ENCODE peak calls at places on chromosome 1, in ten cellular contexts. One of them, this sample, is unnamed.

GRCh38 chr1:53982034-53982761 is 35.8 kb downstream of the LDLRAD1 start:
- DNase-seq in pancreas: peak; percentile 30
- DNase-seq in stomach: no peak
- DNase-seq in ovary: peak; percentile 68
- DNase-seq in Right ventricle myocardium superior: peak; percentile 52
- DNase-seq in EH: peak; percentile 77
- DNase-seq in cardiac muscle cell: peak; percentile 66
- DNase-seq in Ammon's horn: peak; percentile 50
- DNase-seq in progenitor cell of endocrine pancreas: no peak
- DNase-seq in HS-5: no peak
- DNase-seq in this sample: peak; percentile 68

GRCh38 chr1:54549181-54549924 is 1.3 kb downstream of the ACOT11 start:
- DNase-seq in pancreas: no peak
- DNase-seq in progenitor cell of endocrine pancreas: no peak
- DNase-seq in HS-5: no peak
- DNase-seq in Ammon's horn: peak; percentile 19
- DNase-seq in Right ventricle myocardium superior: peak; percentile 64
- DNase-seq in EH: no peak
- DNase-seq in cardiac muscle cell: no peak
- DNase-seq in stomach: no peak
- DNase-seq in ovary: no peak
- DNase-seq in this sample: peak; percentile 39

GRCh38 chr1:151985768-151986167 is 7.9 kb downstream of the S100A10 start:
- DNase-seq in HS-5: no peak
- DNase-seq in stomach: no peak
- DNase-seq in Right ventricle myocardium superior: no peak
- DNase-seq in progenitor cell of endocrine pancreas: no peak
- DNase-seq in ovary: no peak
- DNase-seq in Ammon's horn: no peak
- DNase-seq in cardiac muscle cell: no peak
- DNase-seq in pancreas: no peak
- DNase-seq in EH: no peak
- DNase-seq in this sample: no peak

GRCh38 chr1:20711285-20712209 is 6.3 kb downstream of the KIF17 start:
- DNase-seq in HS-5: no peak
- DNase-seq in progenitor cell of endocrine pancreas: no peak
- DNase-seq in Right ventricle myocardium superior: no peak
- DNase-seq in pancreas: no peak
- DNase-seq in cardiac muscle cell: no peak
- DNase-seq in Ammon's horn: peak; percentile 58
- DNase-seq in ovary: no peak
- DNase-seq in EH: no peak
- DNase-seq in stomach: no peak
- DNase-seq in this sample: peak; percentile 33

GRCh38 chr1:156151093-156151688 is 2.2 kb upstream of the SEMA4A start:
- DNase-seq in EH: peak; percentile 85
- DNase-seq in Right ventricle myocardium superior: no peak
- DNase-seq in HS-5: no peak
- DNase-seq in ovary: no peak
- DNase-seq in stomach: no peak
- DNase-seq in Ammon's horn: no peak
- DNase-seq in pancreas: no peak
- DNase-seq in progenitor cell of endocrine pancreas: no peak
- DNase-seq in cardiac muscle cell: no peak
- DNase-seq in this sample: no peak

GRCh38 chr1:6803357-6803756 is 18.1 kb downstream of the CAMTA1 start:
- DNase-seq in progenitor cell of endocrine pancreas: no peak
- DNase-seq in pancreas: no peak
- DNase-seq in Right ventricle myocardium superior: no peak
- DNase-seq in cardiac muscle cell: no peak
- DNase-seq in stomach: no peak
- DNase-seq in Ammon's horn: no peak
- DNase-seq in EH: peak; percentile 41
- DNase-seq in ovary: no peak
- DNase-seq in HS-5: no peak
- DNase-seq in this sample: no peak

GRCh38 chr1:226987179-226987536 is 47.1 kb downstream of the COQ8A start:
- DNase-seq in stomach: no peak
- DNase-seq in HS-5: no peak
- DNase-seq in progenitor cell of endocrine pancreas: no peak
- DNase-seq in Ammon's horn: no peak
- DNase-seq in Right ventricle myocardium superior: peak; percentile 45
- DNase-seq in pancreas: no peak
- DNase-seq in cardiac muscle cell: no peak
- DNase-seq in EH: no peak
- DNase-seq in ovary: no peak
- DNase-seq in this sample: peak; percentile 46

GRCh38 chr1:209652873-209653401 is 712 bp upstream of the LAMB3 start:
- DNase-seq in cardiac muscle cell: peak; percentile 78
- DNase-seq in ovary: peak; percentile 71
- DNase-seq in Ammon's horn: peak; percentile 93
- DNase-seq in HS-5: no peak
- DNase-seq in pancreas: peak; percentile 97
- DNase-seq in stomach: peak; percentile 99
- DNase-seq in progenitor cell of endocrine pancreas: peak; percentile 23
- DNase-seq in EH: peak; percentile 73
- DNase-seq in Right ventricle myocardium superior: peak; percentile 82
- DNase-seq in this sample: peak; percentile 84

GRCh38 chr1:62724430-62724829 is 36.2 kb upstream of the DOCK7 start:
- DNase-seq in pancreas: no peak
- DNase-seq in ovary: no peak
- DNase-seq in cardiac muscle cell: no peak
- DNase-seq in progenitor cell of endocrine pancreas: no peak
- DNase-seq in Ammon's horn: no peak
- DNase-seq in HS-5: no peak
- DNase-seq in stomach: no peak
- DNase-seq in EH: no peak
- DNase-seq in Right ventricle myocardium superior: no peak
- DNase-seq in this sample: no peak

GRCh38 chr1:14340244-14340800 is 258.2 kb upstream of the KAZN start:
- DNase-seq in progenitor cell of endocrine pancreas: no peak
- DNase-seq in EH: no peak
- DNase-seq in ovary: no peak
- DNase-seq in cardiac muscle cell: peak; percentile 49
- DNase-seq in Ammon's horn: no peak
- DNase-seq in Right ventricle myocardium superior: no peak
- DNase-seq in pancreas: no peak
- DNase-seq in HS-5: no peak
- DNase-seq in stomach: no peak
- DNase-seq in this sample: no peak

GRCh38 chr1:20481158-20481617 is 4.8 kb downstream of the CAMK2N1 start:
- DNase-seq in cardiac muscle cell: no peak
- DNase-seq in EH: peak; percentile 47
- DNase-seq in ovary: no peak
- DNase-seq in Ammon's horn: no peak
- DNase-seq in pancreas: no peak
- DNase-seq in HS-5: no peak
- DNase-seq in stomach: no peak
- DNase-seq in progenitor cell of endocrine pancreas: no peak
- DNase-seq in Right ventricle myocardium superior: no peak
- DNase-seq in this sample: no peak

GRCh38 chr1:88877382-88877825 is 14.0 kb downstream of the GTF2B start:
- DNase-seq in ovary: no peak
- DNase-seq in Right ventricle myocardium superior: no peak
- DNase-seq in stomach: no peak
- DNase-seq in cardiac muscle cell: peak; percentile 41
- DNase-seq in HS-5: no peak
- DNase-seq in pancreas: no peak
- DNase-seq in progenitor cell of endocrine pancreas: no peak
- DNase-seq in Ammon's horn: no peak
- DNase-seq in EH: peak; percentile 50
- DNase-seq in this sample: no peak

GRCh38 chr1:29487291-29487690 is 251.0 kb downstream of the PTPRU start:
- DNase-seq in HS-5: no peak
- DNase-seq in ovary: no peak
- DNase-seq in Ammon's horn: no peak
- DNase-seq in pancreas: no peak
- DNase-seq in Right ventricle myocardium superior: no peak
- DNase-seq in stomach: no peak
- DNase-seq in progenitor cell of endocrine pancreas: no peak
- DNase-seq in EH: no peak
- DNase-seq in cardiac muscle cell: no peak
- DNase-seq in this sample: no peak

GRCh38 chr1:178497903-178498478 is 1.2 kb upstream of the CLEC20A start:
- DNase-seq in Right ventricle myocardium superior: no peak
- DNase-seq in stomach: no peak
- DNase-seq in cardiac muscle cell: no peak
- DNase-seq in progenitor cell of endocrine pancreas: no peak
- DNase-seq in HS-5: no peak
- DNase-seq in Ammon's horn: no peak
- DNase-seq in ovary: no peak
- DNase-seq in EH: no peak
- DNase-seq in pancreas: no peak
- DNase-seq in this sample: no peak

GRCh38 chr1:211133841-211134669 is at the start of gene KCNH1:
- DNase-seq in stomach: peak; percentile 66
- DNase-seq in progenitor cell of endocrine pancreas: peak; percentile 88
- DNase-seq in HS-5: peak; percentile 43
- DNase-seq in EH: peak; percentile 84
- DNase-seq in pancreas: peak; percentile 69
- DNase-seq in Ammon's horn: peak; percentile 92
- DNase-seq in cardiac muscle cell: peak; percentile 82
- DNase-seq in ovary: peak; percentile 82
- DNase-seq in Right ventricle myocardium superior: peak; percentile 84
- DNase-seq in this sample: peak; percentile 88

GRCh38 chr1:40903106-40903505 is 40.9 kb upstream of the CITED4 start:
- DNase-seq in progenitor cell of endocrine pancreas: no peak
- DNase-seq in ovary: no peak
- DNase-seq in stomach: no peak
- DNase-seq in HS-5: no peak
- DNase-seq in Right ventricle myocardium superior: no peak
- DNase-seq in Ammon's horn: no peak
- DNase-seq in cardiac muscle cell: no peak
- DNase-seq in EH: no peak
- DNase-seq in pancreas: no peak
- DNase-seq in this sample: no peak

GRCh38 chr1:235327559-235328270 is at the start of gene ARID4B:
- DNase-seq in Ammon's horn: no peak
- DNase-seq in EH: no peak
- DNase-seq in HS-5: no peak
- DNase-seq in pancreas: peak; percentile 90
- DNase-seq in Right ventricle myocardium superior: peak; percentile 88
- DNase-seq in cardiac muscle cell: no peak
- DNase-seq in ovary: peak; percentile 89
- DNase-seq in progenitor cell of endocrine pancreas: peak; percentile 63
- DNase-seq in stomach: peak; percentile 83
- DNase-seq in this sample: peak; percentile 92

GRCh38 chr1:75855010-75855409 is 58.3 kb downstream of the MSH4 start:
- DNase-seq in ovary: no peak
- DNase-seq in EH: peak; percentile 37
- DNase-seq in HS-5: peak; percentile 33
- DNase-seq in cardiac muscle cell: peak; percentile 37
- DNase-seq in progenitor cell of endocrine pancreas: no peak
- DNase-seq in Ammon's horn: no peak
- DNase-seq in pancreas: no peak
- DNase-seq in Right ventricle myocardium superior: no peak
- DNase-seq in stomach: no peak
- DNase-seq in this sample: no peak

GRCh38 chr1:206895837-206896242 is 1.4 kb upstream of the IL24 start:
- DNase-seq in stomach: peak; percentile 44
- DNase-seq in progenitor cell of endocrine pancreas: no peak
- DNase-seq in HS-5: no peak
- DNase-seq in ovary: no peak
- DNase-seq in EH: peak; percentile 89
- DNase-seq in Ammon's horn: peak; percentile 23
- DNase-seq in cardiac muscle cell: peak; percentile 69
- DNase-seq in pancreas: no peak
- DNase-seq in Right ventricle myocardium superior: no peak
- DNase-seq in this sample: no peak

GRCh38 chr1:39958801-39959200 is 3.9 kb downstream of the MFSD2A start:
- DNase-seq in Ammon's horn: peak; percentile 58
- DNase-seq in HS-5: no peak
- DNase-seq in EH: no peak
- DNase-seq in cardiac muscle cell: no peak
- DNase-seq in stomach: no peak
- DNase-seq in ovary: no peak
- DNase-seq in pancreas: no peak
- DNase-seq in progenitor cell of endocrine pancreas: no peak
- DNase-seq in Right ventricle myocardium superior: no peak
- DNase-seq in this sample: no peak

GRCh38 chr1:18397636-18398035 is 83.1 kb upstream of the KLHDC7A start:
- DNase-seq in stomach: no peak
- DNase-seq in ovary: no peak
- DNase-seq in pancreas: no peak
- DNase-seq in cardiac muscle cell: no peak
- DNase-seq in progenitor cell of endocrine pancreas: no peak
- DNase-seq in Ammon's horn: no peak
- DNase-seq in Right ventricle myocardium superior: no peak
- DNase-seq in HS-5: no peak
- DNase-seq in EH: no peak
- DNase-seq in this sample: no peak

GRCh38 chr1:168333562-168334256 is 53.0 kb downstream of the TBX19 start:
- DNase-seq in pancreas: no peak
- DNase-seq in cardiac muscle cell: no peak
- DNase-seq in Right ventricle myocardium superior: no peak
- DNase-seq in ovary: no peak
- DNase-seq in Ammon's horn: no peak
- DNase-seq in HS-5: no peak
- DNase-seq in stomach: no peak
- DNase-seq in progenitor cell of endocrine pancreas: no peak
- DNase-seq in EH: no peak
- DNase-seq in this sample: no peak

GRCh38 chr1:40384887-40385286 is 11.4 kb downstream of the SMAP2 start:
- DNase-seq in cardiac muscle cell: no peak
- DNase-seq in EH: no peak
- DNase-seq in pancreas: no peak
- DNase-seq in progenitor cell of endocrine pancreas: no peak
- DNase-seq in Ammon's horn: no peak
- DNase-seq in stomach: no peak
- DNase-seq in Right ventricle myocardium superior: no peak
- DNase-seq in ovary: no peak
- DNase-seq in HS-5: no peak
- DNase-seq in this sample: no peak

GRCh38 chr1:67674260-67675011 is 10.6 kb upstream of the GADD45A start:
- DNase-seq in EH: peak; percentile 65
- DNase-seq in Ammon's horn: peak; percentile 7
- DNase-seq in stomach: no peak
- DNase-seq in Right ventricle myocardium superior: peak; percentile 46
- DNase-seq in progenitor cell of endocrine pancreas: no peak
- DNase-seq in pancreas: no peak
- DNase-seq in cardiac muscle cell: peak; percentile 67
- DNase-seq in HS-5: no peak
- DNase-seq in ovary: no peak
- DNase-seq in this sample: peak; percentile 34

GRCh38 chr1:90704817-90705216 is 12.3 kb downstream of the BARHL2 start:
- DNase-seq in Ammon's horn: no peak
- DNase-seq in pancreas: no peak
- DNase-seq in ovary: no peak
- DNase-seq in cardiac muscle cell: no peak
- DNase-seq in progenitor cell of endocrine pancreas: no peak
- DNase-seq in Right ventricle myocardium superior: no peak
- DNase-seq in stomach: no peak
- DNase-seq in HS-5: no peak
- DNase-seq in EH: no peak
- DNase-seq in this sample: no peak

GRCh38 chr1:7010534-7011200 is 225.4 kb downstream of the CAMTA1 start:
- DNase-seq in Ammon's horn: peak; percentile 38
- DNase-seq in EH: no peak
- DNase-seq in ovary: no peak
- DNase-seq in progenitor cell of endocrine pancreas: no peak
- DNase-seq in Right ventricle myocardium superior: no peak
- DNase-seq in stomach: no peak
- DNase-seq in cardiac muscle cell: no peak
- DNase-seq in HS-5: no peak
- DNase-seq in pancreas: peak; percentile 87
- DNase-seq in this sample: no peak

GRCh38 chr1:69497847-69498246 is 69.9 kb upstream of the LRRC7 start:
- DNase-seq in HS-5: no peak
- DNase-seq in Ammon's horn: no peak
- DNase-seq in EH: no peak
- DNase-seq in progenitor cell of endocrine pancreas: no peak
- DNase-seq in cardiac muscle cell: no peak
- DNase-seq in ovary: no peak
- DNase-seq in Right ventricle myocardium superior: no peak
- DNase-seq in pancreas: no peak
- DNase-seq in stomach: no peak
- DNase-seq in this sample: no peak

GRCh38 chr1:205068001-205068400 is 16.3 kb downstream of the TMEM81 start:
- DNase-seq in progenitor cell of endocrine pancreas: no peak
- DNase-seq in EH: no peak
- DNase-seq in stomach: no peak
- DNase-seq in cardiac muscle cell: no peak
- DNase-seq in Right ventricle myocardium superior: no peak
- DNase-seq in pancreas: no peak
- DNase-seq in Ammon's horn: no peak
- DNase-seq in HS-5: no peak
- DNase-seq in ovary: no peak
- DNase-seq in this sample: no peak

This sample was measured in right cardiac atrium.